ENCODE peak calls at places on chromosomes 7 and 10, in eight cellular contexts. One of them, this sample, is unnamed.
A peak's percentile ranks its signal among the peaks of the same experiment; 100 is the strongest.

GRCh38 chr7:128860158-128861073 is 2.2 kb upstream of the ATP6V1F start:
- DNase-seq in pancreas: no peak
- DNase-seq in body of pancreas: no peak
- DNase-seq in AG10803: peak; percentile 83
- DNase-seq in HFF-Myc: peak; percentile 78
- DNase-seq in stomach: no peak
- DNase-seq in lower lobe of right lung: no peak
- DNase-seq in PC-3: no peak
- DNase-seq in this sample: no peak

GRCh38 chr7:17773289-17773626 is 167.0 kb downstream of the SNX13 start:
- DNase-seq in AG10803: peak; percentile 87
- DNase-seq in stomach: no peak
- DNase-seq in PC-3: peak; percentile 76
- DNase-seq in body of pancreas: no peak
- DNase-seq in HFF-Myc: no peak
- DNase-seq in pancreas: no peak
- DNase-seq in lower lobe of right lung: no peak
- DNase-seq in this sample: no peak

GRCh38 chr7:87106974-87107612 is 45.2 kb upstream of the DMTF1 start:
- DNase-seq in body of pancreas: no peak
- DNase-seq in pancreas: no peak
- DNase-seq in stomach: no peak
- DNase-seq in lower lobe of right lung: no peak
- DNase-seq in HFF-Myc: no peak
- DNase-seq in AG10803: no peak
- DNase-seq in PC-3: no peak
- DNase-seq in this sample: no peak

GRCh38 chr7:32495298-32496051 is at the start of gene AVL9:
- DNase-seq in HFF-Myc: peak; percentile 78
- DNase-seq in PC-3: peak; percentile 94
- DNase-seq in pancreas: peak; percentile 99
- DNase-seq in stomach: peak; percentile 98
- DNase-seq in body of pancreas: peak; percentile 98
- DNase-seq in AG10803: peak; percentile 95
- DNase-seq in lower lobe of right lung: peak; percentile 98
- DNase-seq in this sample: peak; percentile 81

GRCh38 chr10:98269435-98269912 is 1.5 kb upstream of the LOXL4 start:
- DNase-seq in AG10803: peak; percentile 89
- DNase-seq in HFF-Myc: no peak
- DNase-seq in stomach: no peak
- DNase-seq in PC-3: peak; percentile 92
- DNase-seq in body of pancreas: peak; percentile 77
- DNase-seq in pancreas: peak; percentile 78
- DNase-seq in lower lobe of right lung: peak; percentile 76
- DNase-seq in this sample: no peak

GRCh38 chr7:21526007-21526406 is 16.8 kb upstream of the DNAH11 start:
- DNase-seq in PC-3: peak; percentile 40
- DNase-seq in pancreas: no peak
- DNase-seq in HFF-Myc: no peak
- DNase-seq in AG10803: no peak
- DNase-seq in lower lobe of right lung: no peak
- DNase-seq in stomach: no peak
- DNase-seq in body of pancreas: no peak
- DNase-seq in this sample: no peak

GRCh38 chr10:78856421-78856820 is 212.3 kb upstream of the ZMIZ1 start:
- DNase-seq in pancreas: peak; percentile 82
- DNase-seq in AG10803: no peak
- DNase-seq in HFF-Myc: no peak
- DNase-seq in body of pancreas: peak; percentile 82
- DNase-seq in stomach: peak; percentile 85
- DNase-seq in PC-3: no peak
- DNase-seq in lower lobe of right lung: no peak
- DNase-seq in this sample: no peak

GRCh38 chr10:121036431-121036830 is 185.3 kb downstream of the WDR11 start:
- DNase-seq in lower lobe of right lung: no peak
- DNase-seq in PC-3: no peak
- DNase-seq in HFF-Myc: no peak
- DNase-seq in stomach: no peak
- DNase-seq in pancreas: no peak
- DNase-seq in AG10803: no peak
- DNase-seq in body of pancreas: no peak
- DNase-seq in this sample: no peak

GRCh38 chr10:47033541-47034270 is 122.5 kb downstream of the PTPN20 start:
- DNase-seq in PC-3: no peak
- DNase-seq in AG10803: no peak
- DNase-seq in lower lobe of right lung: no peak
- DNase-seq in stomach: no peak
- DNase-seq in HFF-Myc: no peak
- DNase-seq in body of pancreas: peak; percentile 5
- DNase-seq in pancreas: no peak
- DNase-seq in this sample: no peak

GRCh38 chr7:120931243-120931642 is 19.3 kb upstream of the ING3 start:
- DNase-seq in body of pancreas: no peak
- DNase-seq in pancreas: no peak
- DNase-seq in PC-3: peak; percentile 63
- DNase-seq in HFF-Myc: no peak
- DNase-seq in lower lobe of right lung: no peak
- DNase-seq in AG10803: no peak
- DNase-seq in stomach: no peak
- DNase-seq in this sample: no peak

GRCh38 chr10:126979311-126979710 is 74.1 kb downstream of the DOCK1 start:
- DNase-seq in AG10803: no peak
- DNase-seq in stomach: no peak
- DNase-seq in HFF-Myc: no peak
- DNase-seq in lower lobe of right lung: no peak
- DNase-seq in PC-3: peak; percentile 3
- DNase-seq in body of pancreas: no peak
- DNase-seq in pancreas: no peak
- DNase-seq in this sample: no peak

GRCh38 chr10:130513686-130514476 is 377.7 kb downstream of the GLRX3 start:
- DNase-seq in stomach: no peak
- DNase-seq in AG10803: no peak
- DNase-seq in body of pancreas: no peak
- DNase-seq in PC-3: no peak
- DNase-seq in lower lobe of right lung: no peak
- DNase-seq in pancreas: no peak
- DNase-seq in HFF-Myc: no peak
- DNase-seq in this sample: no peak

GRCh38 chr7:77794000-77794399 is 4.2 kb downstream of the TMEM60 start:
- DNase-seq in AG10803: no peak
- DNase-seq in PC-3: no peak
- DNase-seq in lower lobe of right lung: no peak
- DNase-seq in HFF-Myc: no peak
- DNase-seq in stomach: no peak
- DNase-seq in pancreas: no peak
- DNase-seq in body of pancreas: no peak
- DNase-seq in this sample: no peak

GRCh38 chr10:5973069-5973468 is 4.3 kb downstream of the IL15RA start:
- DNase-seq in PC-3: no peak
- DNase-seq in stomach: peak; percentile 22
- DNase-seq in body of pancreas: no peak
- DNase-seq in lower lobe of right lung: no peak
- DNase-seq in pancreas: no peak
- DNase-seq in AG10803: no peak
- DNase-seq in HFF-Myc: no peak
- DNase-seq in this sample: no peak

GRCh38 chr7:157594306-157594705 is 257.5 kb downstream of the DNAJB6 start:
- DNase-seq in AG10803: no peak
- DNase-seq in HFF-Myc: no peak
- DNase-seq in PC-3: no peak
- DNase-seq in pancreas: no peak
- DNase-seq in body of pancreas: no peak
- DNase-seq in lower lobe of right lung: no peak
- DNase-seq in stomach: no peak
- DNase-seq in this sample: no peak
- H3K4me3 ChIP-seq in AG10803: no peak overlapping the region
- H3K4me3 ChIP-seq in HFF-Myc: no peak overlapping the region
- H3K4me3 ChIP-seq in PC-3: no peak overlapping the region
- H3K4me3 ChIP-seq in pancreas: no peak overlapping the region
- H3K4me3 ChIP-seq in body of pancreas: no peak overlapping the region
- H3K4me3 ChIP-seq in lower lobe of right lung: no peak overlapping the region
- H3K4me3 ChIP-seq in stomach: no peak overlapping the region
- H3K4me3 ChIP-seq in this sample: no peak overlapping the region

GRCh38 chr7:111414374-111414773 is 147.9 kb downstream of the IMMP2L start:
- DNase-seq in lower lobe of right lung: no peak
- DNase-seq in PC-3: no peak
- DNase-seq in pancreas: no peak
- DNase-seq in AG10803: no peak
- DNase-seq in stomach: no peak
- DNase-seq in body of pancreas: no peak
- DNase-seq in HFF-Myc: no peak
- DNase-seq in this sample: no peak

GRCh38 chr7:111413796-111414195 is 148.5 kb downstream of the IMMP2L start:
- DNase-seq in lower lobe of right lung: no peak
- DNase-seq in PC-3: no peak
- DNase-seq in stomach: no peak
- DNase-seq in body of pancreas: no peak
- DNase-seq in AG10803: no peak
- DNase-seq in pancreas: no peak
- DNase-seq in HFF-Myc: no peak
- DNase-seq in this sample: no peak

GRCh38 chr7:111408726-111409125 is 153.6 kb downstream of the IMMP2L start:
- DNase-seq in PC-3: no peak
- DNase-seq in lower lobe of right lung: no peak
- DNase-seq in AG10803: no peak
- DNase-seq in pancreas: no peak
- DNase-seq in HFF-Myc: no peak
- DNase-seq in stomach: no peak
- DNase-seq in body of pancreas: no peak
- DNase-seq in this sample: no peak

GRCh38 chr7:111409714-111410422 is 152.4 kb downstream of the IMMP2L start:
- DNase-seq in pancreas: no peak
- DNase-seq in body of pancreas: no peak
- DNase-seq in PC-3: no peak
- DNase-seq in AG10803: peak; percentile 76
- DNase-seq in HFF-Myc: no peak
- DNase-seq in lower lobe of right lung: no peak
- DNase-seq in stomach: no peak
- DNase-seq in this sample: no peak

DNA sequence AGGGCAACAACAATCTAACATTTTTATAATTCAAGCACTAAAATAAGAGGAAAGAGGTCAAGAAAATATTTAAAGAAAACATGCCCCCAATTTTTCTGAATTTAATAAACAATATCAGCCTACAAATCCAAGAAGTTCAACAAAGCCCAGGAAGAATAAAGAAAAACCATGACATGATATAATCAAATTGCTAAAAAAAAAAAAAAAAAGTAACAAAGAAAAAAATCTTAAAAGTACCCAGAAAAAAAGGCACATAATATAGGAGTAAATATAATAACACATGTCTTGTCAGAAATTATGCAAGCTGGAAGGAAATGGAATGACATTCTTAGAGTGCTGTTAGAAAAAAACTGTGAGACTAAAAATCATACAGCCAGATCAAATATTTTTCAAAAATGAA is 151.4 kb downstream of the IMMP2L start:
- DNase-seq in pancreas: no peak
- DNase-seq in HFF-Myc: no peak
- DNase-seq in body of pancreas: no peak
- DNase-seq in AG10803: no peak
- DNase-seq in lower lobe of right lung: no peak
- DNase-seq in stomach: no peak
- DNase-seq in PC-3: no peak
- DNase-seq in this sample: no peak
- TF ChIP-seq CTCF in pancreas: no peak
- TF ChIP-seq CTCF in HFF-Myc: no peak
- TF ChIP-seq CTCF in body of pancreas: no peak
- TF ChIP-seq CTCF in AG10803: no peak
- TF ChIP-seq CTCF in lower lobe of right lung: no peak
- TF ChIP-seq CTCF in stomach: no peak
- TF ChIP-seq CTCF in PC-3: no peak
- TF ChIP-seq CTCF in this sample: no peak

GRCh38 chr7:123655614-123656013 is at the start of gene LMOD2:
- DNase-seq in stomach: no peak
- DNase-seq in pancreas: no peak
- DNase-seq in body of pancreas: no peak
- DNase-seq in HFF-Myc: no peak
- DNase-seq in lower lobe of right lung: no peak
- DNase-seq in PC-3: no peak
- DNase-seq in AG10803: no peak
- DNase-seq in this sample: no peak

GRCh38 chr7:123658023-123658422 is 2.4 kb downstream of the LMOD2 start:
- DNase-seq in lower lobe of right lung: no peak
- DNase-seq in AG10803: no peak
- DNase-seq in HFF-Myc: no peak
- DNase-seq in PC-3: no peak
- DNase-seq in stomach: no peak
- DNase-seq in pancreas: no peak
- DNase-seq in body of pancreas: no peak
- DNase-seq in this sample: no peak

GRCh38 chr7:123656544-123657303 is 1.1 kb downstream of the LMOD2 start:
- DNase-seq in HFF-Myc: no peak
- DNase-seq in AG10803: no peak
- DNase-seq in pancreas: no peak
- DNase-seq in body of pancreas: no peak
- DNase-seq in PC-3: no peak
- DNase-seq in stomach: no peak
- DNase-seq in lower lobe of right lung: no peak
- DNase-seq in this sample: no peak

GRCh38 chr7:123660514-123661354 is 5.1 kb downstream of the LMOD2 start:
- DNase-seq in PC-3: no peak
- DNase-seq in AG10803: no peak
- DNase-seq in pancreas: no peak
- DNase-seq in HFF-Myc: no peak
- DNase-seq in body of pancreas: no peak
- DNase-seq in lower lobe of right lung: no peak
- DNase-seq in stomach: no peak
- DNase-seq in this sample: no peak

GRCh38 chr7:123657304-123657685 is 1.6 kb downstream of the LMOD2 start:
- DNase-seq in PC-3: no peak
- DNase-seq in lower lobe of right lung: no peak
- DNase-seq in stomach: no peak
- DNase-seq in AG10803: no peak
- DNase-seq in pancreas: no peak
- DNase-seq in body of pancreas: no peak
- DNase-seq in HFF-Myc: no peak
- DNase-seq in this sample: no peak
- H3K4me3 ChIP-seq in PC-3: no peak overlapping the region
- H3K4me3 ChIP-seq in lower lobe of right lung: no peak overlapping the region
- H3K4me3 ChIP-seq in stomach: no peak overlapping the region
- H3K4me3 ChIP-seq in AG10803: no peak overlapping the region
- H3K4me3 ChIP-seq in pancreas: no peak overlapping the region
- H3K4me3 ChIP-seq in body of pancreas: no peak overlapping the region
- H3K4me3 ChIP-seq in HFF-Myc: no peak overlapping the region
- H3K4me3 ChIP-seq in this sample: no peak overlapping the region

DNA sequence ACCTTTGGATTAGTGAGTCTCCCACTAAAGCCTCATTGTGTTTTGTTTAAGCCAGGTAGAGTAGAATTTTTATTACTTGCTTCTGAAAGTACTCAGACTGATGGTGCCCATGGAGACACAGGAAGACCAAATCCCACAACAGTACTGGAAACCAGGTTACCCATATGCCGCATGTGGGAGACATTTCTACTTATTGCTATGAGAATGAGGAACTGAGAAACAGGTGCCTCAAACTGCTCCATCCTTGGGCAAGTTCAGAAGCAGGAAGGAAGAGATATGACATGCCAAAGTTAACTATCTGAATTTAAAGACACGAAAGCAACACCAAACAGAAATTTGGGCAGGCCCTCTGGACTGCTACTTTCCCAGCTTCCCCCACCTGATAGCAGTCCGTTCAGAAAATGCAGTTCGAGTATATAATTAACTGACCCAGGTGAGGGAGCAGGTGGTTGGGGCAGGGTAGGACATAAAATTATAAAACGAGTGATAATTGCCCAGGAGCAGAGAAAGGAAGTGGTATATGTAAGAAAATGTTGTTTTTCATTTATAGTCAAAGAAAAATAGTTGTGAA is 382.3 kb upstream of the MTPN start:
- DNase-seq in stomach: no peak
- DNase-seq in body of pancreas: no peak
- DNase-seq in pancreas: no peak
- DNase-seq in lower lobe of right lung: no peak
- DNase-seq in PC-3: no peak
- DNase-seq in HFF-Myc: no peak
- DNase-seq in AG10803: no peak
- DNase-seq in this sample: peak; percentile 63
- TF ChIP-seq CTCF in stomach: no peak
- TF ChIP-seq CTCF in body of pancreas: no peak
- TF ChIP-seq CTCF in pancreas: no peak
- TF ChIP-seq CTCF in lower lobe of right lung: no peak
- TF ChIP-seq CTCF in PC-3: no peak
- TF ChIP-seq CTCF in HFF-Myc: no peak
- TF ChIP-seq CTCF in AG10803: no peak
- TF ChIP-seq CTCF in this sample: no peak

This sample was measured in GM12864.